ENCODE peak calls at places on chromosomes 4 and X, in five cellular contexts. One of them, this sample, is unnamed.

GRCh38 chrX:118839334-118839958 is 15.8 kb downstream of the ZCCHC12 start:
- DNase-seq in IMR-90: peak
- DNase-seq in PC-9: peak
- DNase-seq in fibroblast of mammary gland: peak
- DNase-seq in upper lobe of right lung: peak
- DNase-seq in this sample: peak

GRCh38 chr4:89807441-89808140 is 29.4 kb downstream of the SNCA start:
- DNase-seq in IMR-90: no peak
- DNase-seq in PC-9: no peak
- DNase-seq in fibroblast of mammary gland: no peak
- DNase-seq in upper lobe of right lung: no peak
- DNase-seq in this sample: no peak

GRCh38 chrX:51496501-51497291 is at the start of gene NUDT11:
- DNase-seq in IMR-90: peak
- DNase-seq in PC-9: no peak
- DNase-seq in fibroblast of mammary gland: peak
- DNase-seq in upper lobe of right lung: peak
- DNase-seq in this sample: no peak

GRCh38 chr4:168655182-168655581 is 158.3 kb downstream of the PALLD start:
- DNase-seq in IMR-90: no peak
- DNase-seq in PC-9: no peak
- DNase-seq in fibroblast of mammary gland: no peak
- DNase-seq in upper lobe of right lung: no peak
- DNase-seq in this sample: no peak

GRCh38 chr4:7817877-7818675 is 121.6 kb downstream of the AFAP1 start:
- DNase-seq in IMR-90: peak
- DNase-seq in PC-9: no peak
- DNase-seq in fibroblast of mammary gland: no peak
- DNase-seq in upper lobe of right lung: peak
- DNase-seq in this sample: no peak

GRCh38 chr4:121164291-121164690 is at the start of gene TNIP3:
- DNase-seq in IMR-90: peak
- DNase-seq in PC-9: no peak
- DNase-seq in fibroblast of mammary gland: peak
- DNase-seq in upper lobe of right lung: no peak
- DNase-seq in this sample: no peak

GRCh38 chrX:46913710-46914109 is 1.5 kb downstream of the JADE3 start:
- DNase-seq in IMR-90: peak
- DNase-seq in PC-9: peak
- DNase-seq in fibroblast of mammary gland: peak
- DNase-seq in upper lobe of right lung: no peak
- DNase-seq in this sample: no peak

GRCh38 chr4:115678425-115678941 is 565.1 kb upstream of the NDST4 start:
- DNase-seq in IMR-90: no peak
- DNase-seq in PC-9: no peak
- DNase-seq in fibroblast of mammary gland: no peak
- DNase-seq in upper lobe of right lung: no peak
- DNase-seq in this sample: no peak

GRCh38 chr4:109631709-109632108 is 71.5 kb downstream of the CASP6 start:
- DNase-seq in IMR-90: peak
- DNase-seq in PC-9: no peak
- DNase-seq in fibroblast of mammary gland: peak
- DNase-seq in upper lobe of right lung: no peak
- DNase-seq in this sample: no peak

GRCh38 chr4:48226199-48226598 is 43.4 kb downstream of the TEC start:
- DNase-seq in IMR-90: no peak
- DNase-seq in PC-9: no peak
- DNase-seq in fibroblast of mammary gland: no peak
- DNase-seq in upper lobe of right lung: no peak
- DNase-seq in this sample: no peak

GRCh38 chrX:135453381-135453780 is 31.6 kb downstream of the SMIM10L2A start:
- DNase-seq in IMR-90: no peak
- DNase-seq in PC-9: no peak
- DNase-seq in fibroblast of mammary gland: no peak
- DNase-seq in upper lobe of right lung: no peak
- DNase-seq in this sample: no peak

GRCh38 chrX:30887721-30888120 is 1.3 kb downstream of the TAB3 start:
- DNase-seq in IMR-90: no peak
- DNase-seq in PC-9: no peak
- DNase-seq in fibroblast of mammary gland: no peak
- DNase-seq in upper lobe of right lung: no peak
- DNase-seq in this sample: no peak

GRCh38 chr4:40628888-40629287 is 776 bp downstream of the RBM47 start:
- DNase-seq in IMR-90: no peak
- DNase-seq in PC-9: no peak
- DNase-seq in fibroblast of mammary gland: no peak
- DNase-seq in upper lobe of right lung: no peak
- DNase-seq in this sample: no peak

GRCh38 chrX:69615323-69615722 is 590 bp upstream of the EDA start:
- DNase-seq in IMR-90: no peak
- DNase-seq in PC-9: no peak
- DNase-seq in fibroblast of mammary gland: no peak
- DNase-seq in upper lobe of right lung: no peak
- DNase-seq in this sample: no peak

GRCh38 chrX:45622538-45622937 is 421.9 kb upstream of the DIPK2B start:
- DNase-seq in IMR-90: peak
- DNase-seq in PC-9: no peak
- DNase-seq in fibroblast of mammary gland: peak
- DNase-seq in upper lobe of right lung: no peak
- DNase-seq in this sample: no peak

GRCh38 chrX:63784902-63785692 is at the start of gene ARHGEF9:
- DNase-seq in IMR-90: no peak
- DNase-seq in PC-9: no peak
- DNase-seq in fibroblast of mammary gland: no peak
- DNase-seq in upper lobe of right lung: no peak
- DNase-seq in this sample: no peak

GRCh38 chrX:45347877-45348675 is 147.4 kb upstream of the DIPK2B start:
- DNase-seq in IMR-90: peak
- DNase-seq in PC-9: no peak
- DNase-seq in fibroblast of mammary gland: peak
- DNase-seq in upper lobe of right lung: no peak
- DNase-seq in this sample: no peak

GRCh38 chr4:171954650-171955049 is 141.4 kb downstream of the GALNTL6 start:
- DNase-seq in IMR-90: no peak
- DNase-seq in PC-9: no peak
- DNase-seq in fibroblast of mammary gland: no peak
- DNase-seq in upper lobe of right lung: no peak
- DNase-seq in this sample: no peak

GRCh38 chr4:4480205-4480604 is 61.6 kb downstream of the STX18 start:
- DNase-seq in IMR-90: no peak
- DNase-seq in PC-9: no peak
- DNase-seq in fibroblast of mammary gland: no peak
- DNase-seq in upper lobe of right lung: no peak
- DNase-seq in this sample: no peak

GRCh38 chr4:25807101-25807728 is 55.6 kb downstream of the SEL1L3 start:
- DNase-seq in IMR-90: peak
- DNase-seq in PC-9: no peak
- DNase-seq in fibroblast of mammary gland: no peak
- DNase-seq in upper lobe of right lung: no peak
- DNase-seq in this sample: no peak

DNA sequence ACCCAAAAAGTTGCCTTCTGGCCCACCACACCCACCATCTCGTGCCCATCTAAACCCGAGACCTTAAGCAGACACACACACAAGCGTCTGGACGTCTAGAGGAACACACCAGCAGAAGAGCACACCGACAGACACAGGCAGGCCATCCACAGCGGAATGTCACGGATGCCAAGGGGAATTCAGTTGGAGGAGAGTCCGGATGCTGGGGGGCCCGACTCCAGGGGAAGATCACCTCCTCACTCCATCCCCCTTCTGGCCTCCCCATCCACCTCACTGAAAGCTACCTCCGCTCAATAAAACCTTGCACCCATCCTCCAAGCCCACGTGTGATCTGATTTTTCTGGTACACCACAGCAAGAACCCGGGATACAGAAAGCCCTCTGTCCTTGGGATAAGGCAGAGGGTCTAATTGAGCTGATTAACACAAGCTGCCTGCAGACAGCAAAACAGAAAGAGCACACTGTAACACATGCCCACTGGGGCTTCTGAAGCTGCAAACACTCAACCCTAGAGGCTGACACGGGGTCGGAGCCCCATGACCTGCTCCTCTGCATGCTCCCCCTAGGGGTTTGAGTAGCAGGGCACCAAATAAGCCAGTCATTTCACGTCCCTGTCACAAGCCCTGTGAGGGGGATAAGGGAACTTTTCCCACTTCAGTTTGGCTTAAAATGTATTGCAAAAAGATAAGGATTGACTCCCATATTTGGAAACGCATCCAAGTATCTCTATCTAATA is 339.6 kb upstream of the PCDH10 start:
- DNase-seq in IMR-90: no peak
- DNase-seq in PC-9: no peak
- DNase-seq in fibroblast of mammary gland: no peak
- DNase-seq in upper lobe of right lung: no peak
- DNase-seq in this sample: no peak
- TF ChIP-seq CTCF in IMR-90: no peak
- TF ChIP-seq CTCF in PC-9: no peak
- TF ChIP-seq CTCF in fibroblast of mammary gland: no peak
- TF ChIP-seq CTCF in upper lobe of right lung: no peak
- TF ChIP-seq CTCF in this sample: no peak

GRCh38 chrX:147476008-147476407 is 435.7 kb upstream of the FMR1 start:
- DNase-seq in IMR-90: no peak
- DNase-seq in PC-9: no peak
- DNase-seq in fibroblast of mammary gland: peak
- DNase-seq in upper lobe of right lung: no peak
- DNase-seq in this sample: no peak
- TF ChIP-seq CTCF in IMR-90: peak
- TF ChIP-seq CTCF in PC-9: peak
- TF ChIP-seq CTCF in fibroblast of mammary gland: no peak
- TF ChIP-seq CTCF in upper lobe of right lung: peak
- TF ChIP-seq CTCF in this sample: no peak

DNA sequence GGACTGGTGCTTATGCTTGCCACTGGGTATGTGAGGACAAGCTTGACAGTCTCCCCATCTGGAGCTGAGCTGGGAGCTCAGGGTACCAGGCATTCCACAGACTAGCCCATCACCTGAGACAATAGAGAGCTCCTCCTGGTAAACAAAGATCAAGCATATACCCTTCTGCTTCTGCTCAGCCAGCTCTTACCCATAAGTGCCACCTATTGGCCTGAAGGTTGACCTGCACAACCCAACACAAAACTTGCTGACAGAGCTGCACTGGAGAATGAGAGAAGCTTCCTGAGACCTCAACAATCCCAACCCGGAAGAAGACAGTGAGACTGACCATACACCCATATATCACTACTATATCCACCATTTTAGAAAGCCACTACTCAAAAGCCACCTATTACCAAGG is 1049.2 kb upstream of the INTU start:
- DNase-seq in IMR-90: peak
- DNase-seq in PC-9: no peak
- DNase-seq in fibroblast of mammary gland: peak
- DNase-seq in upper lobe of right lung: no peak
- DNase-seq in this sample: no peak
- TF ChIP-seq CTCF in IMR-90: peak
- TF ChIP-seq CTCF in PC-9: no peak
- TF ChIP-seq CTCF in fibroblast of mammary gland: peak
- TF ChIP-seq CTCF in upper lobe of right lung: no peak
- TF ChIP-seq CTCF in this sample: no peak

DNA sequence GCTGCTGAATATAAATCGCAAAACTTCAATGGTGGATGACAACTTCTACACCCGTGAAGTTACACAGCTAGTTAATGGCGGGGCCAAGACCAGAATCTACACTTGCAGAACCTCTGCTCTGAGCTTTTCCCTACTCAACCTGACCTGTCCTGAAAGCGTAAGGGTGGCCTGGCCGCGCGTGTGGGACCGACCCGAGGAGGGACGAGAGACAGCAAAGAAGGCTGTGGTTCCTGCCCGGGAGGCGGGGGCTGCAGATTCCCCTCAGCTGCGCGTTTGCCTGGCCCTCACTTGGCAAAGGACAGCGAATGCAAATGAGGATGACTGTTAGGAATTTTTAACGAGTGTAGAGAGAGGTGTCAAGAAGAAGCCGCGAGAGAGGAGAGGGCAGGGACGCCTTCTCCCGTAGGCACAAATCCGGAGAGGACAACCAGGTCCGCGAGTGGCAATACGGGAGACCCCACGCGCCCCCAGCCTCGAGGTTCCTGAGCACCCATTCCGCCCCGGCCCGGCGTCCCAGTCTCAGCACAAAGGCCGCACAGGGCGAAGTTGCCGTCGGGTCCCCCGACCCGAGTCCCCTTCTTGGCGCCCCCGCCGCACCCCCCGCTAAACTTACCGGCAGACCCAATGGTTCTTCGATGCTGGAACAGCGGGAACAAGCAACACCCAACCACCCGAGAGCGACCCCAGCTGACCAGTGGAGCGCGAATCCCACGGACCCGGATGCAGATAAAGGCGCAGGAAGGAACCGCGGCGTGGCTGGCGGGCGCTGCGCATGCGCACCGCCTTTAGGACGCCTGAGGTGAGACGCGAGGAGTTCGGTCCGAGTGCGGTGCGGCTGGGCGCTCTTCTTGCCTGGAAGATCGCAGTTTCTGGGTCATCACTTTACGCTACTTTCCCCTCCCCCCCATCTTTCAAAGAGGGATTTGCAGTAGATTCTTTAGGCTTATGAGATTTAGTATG is at the start of gene GNPDA2:
- DNase-seq in IMR-90: peak
- DNase-seq in PC-9: peak
- DNase-seq in fibroblast of mammary gland: peak
- DNase-seq in upper lobe of right lung: peak
- DNase-seq in this sample: peak
- TF ChIP-seq CTCF in IMR-90: peak
- TF ChIP-seq CTCF in PC-9: peak
- TF ChIP-seq CTCF in fibroblast of mammary gland: no peak
- TF ChIP-seq CTCF in upper lobe of right lung: peak
- TF ChIP-seq CTCF in this sample: no peak

GRCh38 chr4:105474110-105474518 is 252 bp upstream of the PPA2 start:
- DNase-seq in IMR-90: peak
- DNase-seq in PC-9: peak
- DNase-seq in fibroblast of mammary gland: peak
- DNase-seq in upper lobe of right lung: peak
- DNase-seq in this sample: peak
- TF ChIP-seq CTCF in IMR-90: peak
- TF ChIP-seq CTCF in PC-9: peak
- TF ChIP-seq CTCF in fibroblast of mammary gland: peak
- TF ChIP-seq CTCF in upper lobe of right lung: peak
- TF ChIP-seq CTCF in this sample: peak

GRCh38 chrX:130268500-130269170 is at the start of gene ZNF280C:
- DNase-seq in IMR-90: peak
- DNase-seq in PC-9: peak
- DNase-seq in fibroblast of mammary gland: peak
- DNase-seq in upper lobe of right lung: peak
- DNase-seq in this sample: peak
- TF ChIP-seq CTCF in IMR-90: peak
- TF ChIP-seq CTCF in PC-9: no peak
- TF ChIP-seq CTCF in fibroblast of mammary gland: peak
- TF ChIP-seq CTCF in upper lobe of right lung: peak
- TF ChIP-seq CTCF in this sample: no peak

DNA sequence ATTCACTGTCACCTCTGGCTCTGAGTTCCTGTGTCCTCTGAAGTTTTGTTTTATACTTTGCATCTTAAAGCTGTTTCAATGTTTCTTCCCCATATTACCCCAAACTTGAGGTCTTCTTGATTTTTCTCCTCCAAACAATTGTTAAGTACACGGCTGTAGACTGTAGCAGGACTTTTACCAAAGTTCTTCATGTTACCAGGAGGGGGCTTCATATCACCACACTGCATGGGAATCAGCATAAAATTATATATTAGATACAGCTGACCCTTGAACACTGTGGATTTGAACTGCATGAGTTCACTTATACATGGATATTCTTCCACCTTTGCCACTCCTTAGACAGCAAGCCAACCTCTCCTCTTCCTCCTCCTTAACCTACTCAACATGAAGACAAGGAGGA is 56.6 kb downstream of the SPATA18 start:
- DNase-seq in IMR-90: no peak
- DNase-seq in PC-9: no peak
- DNase-seq in fibroblast of mammary gland: peak
- DNase-seq in upper lobe of right lung: no peak
- DNase-seq in this sample: no peak
- TF ChIP-seq CTCF in IMR-90: no peak
- TF ChIP-seq CTCF in PC-9: no peak
- TF ChIP-seq CTCF in fibroblast of mammary gland: peak
- TF ChIP-seq CTCF in upper lobe of right lung: no peak
- TF ChIP-seq CTCF in this sample: no peak